ENCODE peak calls at places on chromosomes 12 and 14, in six cellular contexts. A is mucosa of gallbladder, I is lung, K is fibroblast of mammary gland, O is GF-D8, V is anterior cingulate cortex. H is an unnamed sample.

GRCh38 chr12:12088761-12089160 is 18.0 kb downstream of the BCL2L14 start:
- DNase-seq in A (no peak), I (no peak), K (no peak), O (no peak), V (no peak), H (no peak)

GRCh38 chr12:46497739-46498138 is 125.2 kb upstream of the SLC38A2 start:
- DNase-seq in A (no peak), I (no peak), K (no peak), O (no peak), V (no peak), H (no peak)

GRCh38 chr14:29056167-29056566 is 289.6 kb downstream of the FOXG1 start:
- DNase-seq in A (no peak), I (no peak), K (no peak), O (no peak), V (no peak), H (no peak)

GRCh38 chr12:131209082-131210070 is 255.7 kb downstream of the ADGRD1 start:
- DNase-seq in A (no peak), I (no peak), K (no peak), O (no peak), V (no peak), H (no peak)

GRCh38 chr12:68176252-68176651 is 16.7 kb upstream of the IFNG start:
- DNase-seq in A (no peak), I (no peak), K (no peak), O (no peak), V (no peak), H (no peak)

GRCh38 chr12:95218852-95219171 is 1.2 kb downstream of the VEZT start:
- DNase-seq in A (peak), I (no peak), K (peak), O (peak), V (no peak), H (peak)

GRCh38 chr12:66647034-66647691 is 31.7 kb downstream of the GRIP1 start:
- DNase-seq in A (no peak), I (no peak), K (peak), O (no peak), V (no peak), H (peak)

GRCh38 chr14:33655421-33655820 is 295.5 kb downstream of the EGLN3 start:
- DNase-seq in A (no peak), I (no peak), K (no peak), O (no peak), V (no peak), H (no peak)

GRCh38 chr14:24187538-24187915 is 1.1 kb downstream of the IPO4 start:
- DNase-seq in A (no peak), I (no peak), K (no peak), O (no peak), V (no peak), H (no peak)

GRCh38 chr14:101187816-101188570 is 284.5 kb upstream of the RTL1 start:
- DNase-seq in A (no peak), I (peak), K (no peak), O (no peak), V (no peak), H (no peak)

GRCh38 chr14:25049559-25050493 is at the start of gene STXBP6:
- DNase-seq in A (peak), I (peak), K (peak), O (no peak), V (peak), H (peak)

GRCh38 chr14:19754172-19754571 is 10.8 kb downstream of the OR4Q3 start:
- DNase-seq in A (no peak), I (no peak), K (no peak), O (no peak), V (no peak), H (peak)

GRCh38 chr14:89422181-89422951 is 5.3 kb upstream of the FOXN3 start:
- DNase-seq in A (peak), I (no peak), K (no peak), O (no peak), V (no peak), H (no peak)

GRCh38 chr14:76201162-76201561 is 49.4 kb downstream of the GPATCH2L start:
- DNase-seq in A (no peak), I (no peak), K (peak), O (no peak), V (no peak), H (peak)

GRCh38 chr14:34722723-34723545 is 8.5 kb upstream of the CFL2 start:
- DNase-seq in A (peak), I (no peak), K (peak), O (no peak), V (peak), H (peak)

GRCh38 chr12:52871291-52871961 is 22.6 kb upstream of the KRT78 start:
- DNase-seq in A (no peak), I (no peak), K (peak), O (no peak), V (no peak), H (peak)

GRCh38 chr14:56390859-56391258 is 188.7 kb upstream of the TMEM260 start:
- DNase-seq in A (no peak), I (no peak), K (no peak), O (no peak), V (no peak), H (no peak)

GRCh38 chr12:115308918-115309317 is 624.9 kb upstream of the TBX3 start:
- DNase-seq in A (no peak), I (no peak), K (peak), O (no peak), V (no peak), H (no peak)

GRCh38 chr14:54220122-54220691 is 176.6 kb upstream of the CDKN3 start:
- DNase-seq in A (no peak), I (no peak), K (no peak), O (no peak), V (no peak), H (no peak)

GRCh38 chr12:31853977-31854376 is 105.2 kb upstream of the RESF1 start:
- DNase-seq in A (no peak), I (no peak), K (no peak), O (peak), V (no peak), H (no peak)

GRCh38 chr12:48080821-48081220 is 25.1 kb downstream of the SENP1 start:
- DNase-seq in A (no peak), I (no peak), K (no peak), O (no peak), V (no peak), H (no peak)

GRCh38 chr14:31395572-31396205 is 24.7 kb downstream of the HEATR5A start:
- DNase-seq in A (no peak), I (no peak), K (peak), O (no peak), V (no peak), H (peak)

GRCh38 chr12:130063866-130064265 is 98.4 kb upstream of the FZD10 start:
- DNase-seq in A (no peak), I (no peak), K (no peak), O (no peak), V (no peak), H (no peak)

GRCh38 chr12:117685115-117685926 is 283.5 kb downstream of the KSR2 start:
- DNase-seq in A (peak), I (no peak), K (peak), O (no peak), V (no peak), H (peak)

GRCh38 chr12:45509187-45509586 is 220.3 kb upstream of the ARID2 start:
- DNase-seq in A (no peak), I (no peak), K (no peak), O (no peak), V (no peak), H (no peak)

GRCh38 chr12:103800252-103800771 is 40.7 kb downstream of the NT5DC3 start:
- DNase-seq in A (peak), I (peak), K (peak), O (peak), V (peak), H (peak)

GRCh38 chr12:38113991-38114390 is 202.6 kb upstream of the ALG10B start:
- DNase-seq in A (no peak), I (no peak), K (no peak), O (no peak), V (no peak), H (no peak)

GRCh38 chr12:87165733-87166375 is 863.3 kb downstream of the C12orf50 start:
- DNase-seq in A (no peak), I (no peak), K (no peak), O (no peak), V (no peak), H (no peak)

GRCh38 chr12:1932264-1932777 is 13.9 kb upstream of the CACNA2D4 start:
- DNase-seq in A (peak), I (no peak), K (peak), O (peak), V (peak), H (no peak)

GRCh38 chr12:92408072-92408900 is 262.6 kb upstream of the BTG1 start:
- DNase-seq in A (no peak), I (peak), K (peak), O (no peak), V (no peak), H (peak)

GRCh38 chr14:25658988-25659387 is 609.0 kb upstream of the STXBP6 start:
- DNase-seq in A (no peak), I (no peak), K (no peak), O (no peak), V (no peak), H (no peak)

GRCh38 chr14:53156238-53156637 is 3.1 kb upstream of the DDHD1 start:
- DNase-seq in A (no peak), I (no peak), K (no peak), O (no peak), V (no peak), H (no peak)

GRCh38 chr12:6965026-6965661 is 5.3 kb downstream of the PHB2 start:
- DNase-seq in A (peak), I (peak), K (peak), O (peak), V (peak), H (peak)

GRCh38 chr14:93036652-93037341 is 78.9 kb downstream of the ITPK1 start:
- DNase-seq in A (no peak), I (no peak), K (peak), O (no peak), V (peak), H (no peak)

GRCh38 chr14:71166434-71166833 is 259.2 kb downstream of the PCNX1 start:
- DNase-seq in A (peak), I (no peak), K (peak), O (no peak), V (no peak), H (peak)